ENCODE peak calls at places on chromosomes 11 and 22, in ten cellular contexts. T is SK-N-MC; U is naive thymus-derived CD4-positive, alpha-beta T cell; W is kidney; R is upper lobe of left lung; A is psoas muscle; I is thoracic aorta; D is CD8-positive, alpha-beta memory T cell; Y is breast epithelium; O is ovary. Z is an unnamed sample. For H3K36me3, the result is how much of the 10 kb centered on the place peaks cover.

GRCh38 chr22:28978863-28979799 is 82.5 kb downstream of the C22orf31 start:
- DNase-seq in T (no peak), U (no peak), W (no peak), R (no peak), A (no peak), I (no peak), D (no peak), Y (no peak), O (no peak), Z (peak)

GRCh38 chr11:97764605-97765004 is 1256.1 kb upstream of the CNTN5 start:
- DNase-seq in T (no peak), U (no peak), W (no peak), R (no peak), A (no peak), I (no peak), D (no peak), Y (no peak), O (no peak), Z (no peak)

GRCh38 chr22:45503071-45503815 is 560 bp downstream of the FBLN1 start:
- DNase-seq in T (no peak), U (no peak), W (peak), R (no peak), A (no peak), I (no peak), D (no peak), Y (no peak), O (no peak), Z (no peak)

GRCh38 chr11:114482114-114482513 is 42.8 kb downstream of the REXO2 start:
- DNase-seq in T (no peak), U (no peak), W (no peak), R (no peak), A (no peak), I (no peak), D (no peak), Y (no peak), O (no peak), Z (peak)

GRCh38 chr11:45354976-45355705 is 69.0 kb upstream of the SYT13 start:
- DNase-seq in T (peak), U (peak), W (peak), R (peak), A (peak), I (peak), D (peak), Y (peak), O (peak), Z (no peak)

GRCh38 chr11:69613594-69613993 is 27.4 kb upstream of the CCND1 start:
- DNase-seq in T (no peak), U (no peak), W (no peak), R (no peak), A (no peak), I (no peak), D (no peak), Y (no peak), O (no peak), Z (no peak)

GRCh38 chr11:19664896-19665548 is 47.6 kb upstream of the NAV2 start:
- DNase-seq in T (no peak), U (no peak), W (no peak), R (peak), A (no peak), I (no peak), D (no peak), Y (no peak), O (no peak), Z (no peak)

GRCh38 chr11:95419915-95420314 is 188.9 kb upstream of the SESN3 start:
- DNase-seq in T (no peak), U (no peak), W (no peak), R (no peak), A (no peak), I (no peak), D (no peak), Y (no peak), O (no peak), Z (no peak)

GRCh38 chr11:65615950-65616574 is 486 bp downstream of the PCNX3 start:
- DNase-seq in T (no peak), U (no peak), W (no peak), R (no peak), A (no peak), I (no peak), D (no peak), Y (no peak), O (no peak), Z (peak)

GRCh38 chr11:47378011-47378835 is at the start of gene SPI1:
- DNase-seq in T (no peak), U (no peak), W (peak), R (peak), A (peak), I (no peak), D (no peak), Y (peak), O (peak), Z (peak)

GRCh38 chr11:17352925-17353227 is 1.3 kb downstream of the NCR3LG1 start:
- DNase-seq in T (no peak), U (no peak), W (peak), R (peak), A (no peak), I (no peak), D (peak), Y (no peak), O (peak), Z (peak)

GRCh38 chr11:71530602-71531001 is 3.5 kb downstream of the KRTAP5-7 start:
- DNase-seq in T (no peak), U (no peak), W (no peak), R (no peak), A (no peak), I (no peak), D (no peak), Y (no peak), O (no peak), Z (no peak)

GRCh38 chr11:71527576-71528210 is 626 bp downstream of the KRTAP5-7 start:
- DNase-seq in T (no peak), U (no peak), W (no peak), R (no peak), A (no peak), I (no peak), D (no peak), Y (no peak), O (no peak), Z (peak)

GRCh38 chr11:71535825-71536224 is 2.0 kb upstream of the KRTAP5-8 start:
- DNase-seq in T (no peak), U (no peak), W (no peak), R (no peak), A (no peak), I (no peak), D (no peak), Y (no peak), O (no peak), Z (no peak)

GRCh38 chr11:71537537-71537936 is 288 bp upstream of the KRTAP5-8 start:
- DNase-seq in T (no peak), U (no peak), W (no peak), R (no peak), A (no peak), I (no peak), D (no peak), Y (no peak), O (no peak), Z (no peak)

DNA sequence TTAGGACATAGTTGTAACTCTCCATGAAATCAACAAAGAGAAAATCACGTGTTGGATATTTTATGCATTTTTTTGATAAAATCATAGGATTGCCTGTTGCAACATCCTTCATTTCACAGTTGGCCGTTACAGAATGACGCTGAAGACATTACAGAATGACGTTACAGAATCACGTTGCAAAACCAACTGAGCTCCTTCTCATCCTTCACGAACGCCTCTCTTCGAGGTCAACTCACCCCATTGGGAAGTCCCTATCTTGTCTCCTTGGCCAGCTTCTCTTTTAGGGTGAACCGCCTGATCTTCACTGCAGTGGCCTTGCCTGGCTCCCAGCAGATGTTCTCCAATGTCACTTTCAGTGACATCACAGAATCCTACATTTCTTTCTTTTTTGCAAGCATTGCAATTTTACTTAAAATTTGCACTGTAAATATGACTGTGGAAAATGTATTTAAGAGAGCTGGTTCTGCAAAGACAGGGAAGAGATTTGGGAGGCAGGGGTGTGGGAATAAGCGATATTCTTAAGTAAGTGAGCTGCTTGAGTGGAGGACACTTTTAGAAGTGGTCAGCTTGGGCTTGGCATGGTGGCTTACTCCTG is 5.0 kb downstream of the KRTAP5-7 start:
- DNase-seq in T (no peak), U (no peak), W (no peak), R (no peak), A (no peak), I (no peak), D (no peak), Y (no peak), O (no peak), Z (no peak)
- H3K27ac ChIP-seq in T (no peak), U (no peak), W (no peak), R (no peak), A (no peak), I (no peak), D (no peak), Y (no peak), O (no peak), Z (no peak)

GRCh38 chr11:110242188-110242587 is 54.2 kb downstream of the RDX start:
- DNase-seq in T (no peak), U (no peak), W (no peak), R (no peak), A (no peak), I (no peak), D (no peak), Y (no peak), O (no peak), Z (no peak)

GRCh38 chr11:110249066-110249465 is 47.3 kb downstream of the RDX start:
- DNase-seq in T (no peak), U (peak), W (no peak), R (no peak), A (no peak), I (no peak), D (no peak), Y (no peak), O (no peak), Z (no peak)

DNA sequence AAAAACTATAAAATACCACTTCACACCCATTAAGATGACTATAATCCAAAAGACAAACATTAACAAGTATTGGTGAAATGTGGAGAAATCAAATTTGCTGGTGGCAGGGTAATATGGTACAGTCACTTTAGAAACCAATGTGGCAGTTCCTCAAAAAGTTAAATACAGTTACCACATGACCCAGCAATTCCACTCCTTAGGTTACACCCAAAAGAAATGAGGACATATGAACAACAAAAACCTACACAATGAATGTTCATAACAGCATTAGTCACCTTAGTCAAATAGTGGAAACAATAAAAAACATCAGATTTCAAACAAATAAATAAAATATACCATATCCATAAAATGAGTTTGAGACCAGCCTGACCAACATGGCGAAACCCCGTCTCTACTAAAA is 52.6 kb downstream of the RDX start:
- DNase-seq in T (no peak), U (no peak), W (no peak), R (no peak), A (no peak), I (no peak), D (no peak), Y (no peak), O (no peak), Z (no peak)
- H3K36me3 ChIP-seq in T (half or more), U (under half), W (under half), R (under half), A (under half), I (under half), D (under half), Y (under half), O (under half), Z (under half)

DNA sequence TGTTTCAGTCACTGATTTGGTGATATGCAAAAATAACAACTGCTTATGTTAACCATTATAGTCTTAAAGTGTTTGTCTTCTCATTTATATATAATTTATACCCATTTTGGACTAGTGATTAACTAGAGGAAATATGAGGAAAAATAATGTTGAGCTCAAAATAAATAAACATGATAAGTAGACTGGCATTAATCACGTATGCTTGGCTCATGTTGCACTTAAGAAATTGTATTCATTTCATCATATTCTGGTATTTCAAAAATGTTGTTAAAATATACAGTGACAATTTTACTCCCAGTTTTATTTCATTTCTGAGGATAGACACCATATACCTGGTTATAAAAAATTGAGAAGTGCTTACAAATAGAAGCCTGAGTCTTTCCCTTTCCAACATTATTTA is 3.8 kb upstream of the OR10D3 start:
- DNase-seq in T (no peak), U (no peak), W (no peak), R (no peak), A (no peak), I (no peak), D (no peak), Y (no peak), O (no peak), Z (no peak)
- H3K27ac ChIP-seq in T (no peak), U (no peak), W (no peak), R (no peak), A (no peak), I (no peak), D (no peak), Y (no peak), O (no peak), Z (peak)

DNA sequence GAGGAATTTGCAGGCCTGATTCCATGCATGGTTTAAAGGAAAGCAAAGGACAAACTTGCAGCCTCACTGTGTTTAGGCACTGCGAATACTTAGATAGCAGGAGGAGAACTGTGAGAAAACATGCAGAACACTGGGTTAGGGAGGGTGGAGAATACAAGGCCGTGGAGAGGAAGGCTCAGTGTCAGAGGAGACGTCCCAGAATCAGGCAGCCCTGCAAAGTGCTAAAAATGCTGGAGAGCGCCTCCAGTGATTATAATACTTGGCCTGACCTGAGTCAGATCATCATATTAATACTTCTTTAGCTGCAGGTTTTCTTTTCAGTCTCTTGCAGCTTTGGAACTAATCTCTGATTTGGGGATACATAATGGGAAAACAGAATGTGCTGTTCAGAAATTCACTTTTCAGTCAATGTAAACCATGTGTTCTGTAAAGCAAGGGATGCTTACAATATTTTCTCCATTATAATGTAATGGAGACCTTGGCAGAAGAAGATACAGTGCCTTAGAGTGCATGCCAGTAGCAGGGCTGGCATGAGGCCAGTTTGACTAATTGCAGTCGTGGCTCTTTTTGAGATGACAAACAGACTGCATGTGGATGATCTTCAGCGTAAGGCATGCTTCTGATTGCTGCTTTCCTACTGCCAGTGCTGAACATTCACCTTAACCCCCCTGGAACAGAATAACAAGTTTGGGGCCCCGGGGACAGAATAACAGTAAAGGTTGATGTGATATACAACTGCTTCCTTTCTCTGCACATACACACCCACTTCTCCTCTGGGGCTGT is 16.8 kb downstream of the EXT2 start:
- DNase-seq in T (no peak), U (no peak), W (no peak), R (no peak), A (peak), I (no peak), D (no peak), Y (no peak), O (peak), Z (peak)
- H3K36me3 ChIP-seq in T (under half), U (half or more), W (under half), R (half or more), A (under half), I (under half), D (under half), Y (under half), O (under half), Z (under half)

GRCh38 chr11:1770061-1770460 is 6.3 kb upstream of the CTSD start:
- DNase-seq in T (no peak), U (no peak), W (no peak), R (no peak), A (peak), I (peak), D (no peak), Y (no peak), O (no peak), Z (no peak)
- H3K27ac ChIP-seq in T (no peak), U (no peak), W (no peak), R (peak), A (no peak), I (no peak), D (no peak), Y (no peak), O (no peak), Z (no peak)

Z was measured in SJCRH30.